ENCODE peak calls at places on chromosomes 3 and 15, in five cellular contexts. J is HepG2, M is upper lobe of left lung, H is GM23338, S is breast epithelium. A is an unnamed sample.

GRCh38 chr3:150150633-150151032 is 179.9 kb upstream of the PFN2 start:
- DNase-seq in J (no peak), M (no peak), H (no peak), S (no peak), A (no peak)

GRCh38 chr15:90679959-90680358 is 37.2 kb upstream of the BLM start:
- DNase-seq in J (no peak), M (no peak), H (no peak), S (no peak), A (no peak)

GRCh38 chr3:128794788-128795649 is 69.0 kb downstream of the RAB7A start:
- DNase-seq in J (peak), M (peak), H (peak), S (peak), A (peak)

GRCh38 chr15:39594056-39594763 is 13.3 kb downstream of the THBS1 start:
- DNase-seq in J (no peak), M (no peak), H (no peak), S (no peak), A (no peak)

GRCh38 chr3:185297867-185298266 is 44.0 kb upstream of the EHHADH start:
- DNase-seq in J (no peak), M (no peak), H (no peak), S (no peak), A (no peak)

GRCh38 chr3:119304201-119304713 is 10.1 kb downstream of the ARHGAP31 start:
- DNase-seq in J (no peak), M (no peak), H (no peak), S (no peak), A (no peak)

GRCh38 chr3:97979610-97980009 is 7.4 kb upstream of the RIOX2 start:
- DNase-seq in J (peak), M (no peak), H (peak), S (no peak), A (no peak)

GRCh38 chr3:87270908-87271727 is 5.3 kb downstream of the POU1F1 start:
- DNase-seq in J (no peak), M (no peak), H (no peak), S (no peak), A (peak)

GRCh38 chr15:30859091-30859874 is 44.4 kb upstream of the FAN1 start:
- DNase-seq in J (peak), M (no peak), H (peak), S (no peak), A (no peak)

GRCh38 chr3:49899815-49900214 is 3.9 kb downstream of the MST1R start:
- DNase-seq in J (no peak), M (no peak), H (peak), S (no peak), A (no peak)

GRCh38 chr3:109122690-109123089 is 4.8 kb upstream of the MORC1 start:
- DNase-seq in J (no peak), M (no peak), H (no peak), S (no peak), A (no peak)

GRCh38 chr3:13222131-13222530 is 148.9 kb upstream of the IQSEC1 start:
- DNase-seq in J (no peak), M (no peak), H (no peak), S (no peak), A (no peak)

GRCh38 chr3:142595141-142595540 is 1.1 kb upstream of the PLS1 start:
- DNase-seq in J (no peak), M (no peak), H (no peak), S (no peak), A (no peak)

GRCh38 chr3:39917060-39917773 is 107.8 kb downstream of the MYRIP start:
- DNase-seq in J (no peak), M (no peak), H (no peak), S (no peak), A (no peak)

GRCh38 chr15:40439461-40440299 is 1.1 kb upstream of the BAHD1 start:
- DNase-seq in J (peak), M (peak), H (peak), S (peak), A (peak)

GRCh38 chr15:62069551-62069950 is 2.8 kb downstream of the C2CD4A start:
- DNase-seq in J (no peak), M (no peak), H (no peak), S (no peak), A (no peak)

GRCh38 chr3:155497930-155498647 is 204.6 kb upstream of the STRIT1 start:
- DNase-seq in J (peak), M (no peak), H (no peak), S (no peak), A (no peak)

GRCh38 chr15:32867313-32867626 is 149.5 kb downstream of the GREM1 start:
- DNase-seq in J (no peak), M (no peak), H (no peak), S (no peak), A (no peak)

GRCh38 chr3:64898941-64899340 is 211.1 kb upstream of the ADAMTS9 start:
- DNase-seq in J (no peak), M (no peak), H (no peak), S (no peak), A (no peak)

GRCh38 chr3:126353694-126354321 is 3.4 kb downstream of the KLF15 start:
- DNase-seq in J (peak), M (peak), H (no peak), S (no peak), A (no peak)

GRCh38 chr15:34362047-34362773 is 4.8 kb downstream of the LPCAT4 start:
- DNase-seq in J (no peak), M (no peak), H (peak), S (no peak), A (no peak)
- TF ChIP-seq CTCF in J (no peak), M (no peak), H (no peak), S (no peak), A (no peak)

GRCh38 chr3:24661060-24661459 is 166.4 kb upstream of the THRB start:
- DNase-seq in J (no peak), M (no peak), H (no peak), S (no peak), A (no peak)

GRCh38 chr3:24662449-24663345 is 168.0 kb upstream of the THRB start:
- DNase-seq in J (no peak), M (no peak), H (no peak), S (no peak), A (no peak)

GRCh38 chr3:24663406-24663805 is 168.8 kb upstream of the THRB start:
- DNase-seq in J (no peak), M (no peak), H (peak), S (no peak), A (no peak)

GRCh38 chr3:24657870-24658535 is 163.4 kb upstream of the THRB start:
- DNase-seq in J (no peak), M (no peak), H (no peak), S (no peak), A (no peak)
- TF ChIP-seq POLR2AphosphoS5 in J (no peak), M (no peak), H (no peak), S (no peak), A (no peak)

GRCh38 chr3:45032113-45032512 is 6.0 kb downstream of the CLEC3B start:
- DNase-seq in J (no peak), M (no peak), H (no peak), S (no peak), A (no peak)

GRCh38 chr3:45033799-45034198 is 7.7 kb downstream of the CLEC3B start:
- DNase-seq in J (no peak), M (peak), H (no peak), S (no peak), A (no peak)

GRCh38 chr3:45034612-45035252 is 8.6 kb downstream of the CLEC3B start:
- DNase-seq in J (no peak), M (peak), H (no peak), S (peak), A (peak)

GRCh38 chr3:45038096-45038455 is 12.0 kb downstream of the CLEC3B start:
- DNase-seq in J (no peak), M (no peak), H (no peak), S (no peak), A (no peak)

GRCh38 chr3:45035441-45036301 is 9.6 kb downstream of the CLEC3B start:
- DNase-seq in J (no peak), M (no peak), H (peak), S (no peak), A (no peak)
- TF ChIP-seq CTCF in J (no peak), M (no peak), H (no peak), S (no peak), A (no peak)

GRCh38 chr3:28348286-28348636 is 260 bp upstream of the ZCWPW2 start:
- DNase-seq in J (no peak), M (no peak), H (no peak), S (no peak), A (peak)

GRCh38 chr3:28349397-28350000 is 875 bp upstream of the AZI2 start:
- DNase-seq in J (no peak), M (no peak), H (no peak), S (no peak), A (no peak)

GRCh38 chr3:28347374-28348285 is 891 bp upstream of the ZCWPW2 start:
- DNase-seq in J (no peak), M (no peak), H (peak), S (no peak), A (peak)

GRCh38 chr3:28345690-28346089 is 2.8 kb upstream of the ZCWPW2 start:
- DNase-seq in J (no peak), M (no peak), H (no peak), S (no peak), A (no peak)

GRCh38 chr3:28348637-28349396 is at the start of the genes AZI2 and ZCWPW2:
- DNase-seq in J (peak), M (peak), H (peak), S (peak), A (peak)
- TF ChIP-seq POLR2AphosphoS5 in J (peak), M (peak), H (peak), S (peak), A (peak)

GRCh38 chr15:82306791-82307713 is 42.2 kb downstream of the GOLGA6L10 start:
- DNase-seq in J (no peak), M (no peak), H (peak), S (no peak), A (no peak)
- TF ChIP-seq CTCF in J (no peak), M (no peak), H (peak), S (no peak), A (no peak)

GRCh38 chr15:69467636-69468035 is 15.0 kb downstream of the RPLP1 start:
- DNase-seq in J (no peak), M (peak), H (no peak), S (no peak), A (no peak)
- TF ChIP-seq POLR2AphosphoS5 in J (no peak), M (no peak), H (no peak), S (no peak), A (no peak)

DNA sequence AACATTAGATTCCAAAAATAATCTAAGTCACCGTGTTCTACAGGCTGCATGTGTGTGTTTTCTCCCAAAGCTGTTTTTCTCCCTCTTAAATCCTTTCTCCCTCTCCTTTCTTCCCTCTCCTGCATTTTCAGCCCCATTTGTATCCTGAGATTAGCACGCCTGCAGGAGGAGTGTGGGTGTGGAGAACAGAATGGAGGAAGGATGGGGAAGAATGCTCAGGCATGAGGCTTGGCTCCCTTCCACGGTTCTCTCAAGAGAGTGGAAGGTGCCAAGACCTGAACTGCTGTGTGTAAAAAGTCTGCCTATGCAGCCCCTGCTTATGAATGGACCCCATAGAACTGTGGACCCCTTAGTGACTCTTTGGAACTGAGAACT is 285.6 kb upstream of the ROPN1 start:
- DNase-seq in J (no peak), M (no peak), H (no peak), S (peak), A (no peak)
- TF ChIP-seq CTCF in J (no peak), M (no peak), H (no peak), S (no peak), A (no peak)

DNA sequence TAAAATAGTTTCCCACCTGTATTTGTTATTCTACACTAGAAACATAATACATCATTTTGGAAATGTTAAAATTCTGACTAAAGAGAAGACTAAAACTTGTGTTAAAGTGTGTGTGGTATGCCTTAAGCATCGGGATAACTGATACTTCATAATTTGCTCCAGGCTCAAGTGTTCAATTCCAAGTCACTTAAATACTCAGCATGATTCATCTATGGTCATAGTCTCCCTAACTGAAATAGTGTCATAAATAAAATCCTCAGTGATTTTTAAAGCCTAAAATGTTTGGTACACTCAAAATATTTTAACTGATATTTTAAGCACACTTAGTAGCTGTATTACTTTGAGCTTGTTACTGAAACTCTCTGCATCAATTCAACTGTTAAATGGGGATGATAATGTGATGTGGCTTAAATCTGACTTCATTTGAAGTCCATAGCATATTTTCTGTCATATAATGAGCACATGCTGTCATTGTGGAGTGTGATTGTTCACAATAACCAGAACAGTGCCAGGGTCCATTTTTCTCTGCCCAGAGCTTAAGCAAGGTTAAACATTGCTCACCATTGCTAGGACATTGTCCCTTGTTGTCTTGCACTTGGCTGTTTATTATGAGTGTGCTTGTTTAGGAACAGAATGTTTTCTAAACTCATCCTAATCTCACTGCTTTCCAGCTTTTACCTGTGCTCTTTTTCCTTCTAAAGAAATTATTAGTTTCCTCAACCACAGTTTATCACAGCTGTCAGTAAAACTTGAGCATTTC is 122.2 kb downstream of the KLHL25 start:
- DNase-seq in J (peak), M (no peak), H (no peak), S (no peak), A (no peak)
- TF ChIP-seq POLR2AphosphoS5 in J (no peak), M (peak), H (no peak), S (no peak), A (no peak)